ENCODE peak calls at places on chromosome 20, in four cellular contexts. One of them, this sample, is unnamed.

GRCh38 chr20:354298-354977 is 7.5 kb downstream of the NRSN2 start:
- DNase-seq in IMR-90: peak; percentile 67
- DNase-seq in mesendoderm: peak; percentile 84
- DNase-seq in neuronal stem cell: peak; percentile 69
- DNase-seq in this sample: no peak

GRCh38 chr20:25580711-25581110 is 4.6 kb downstream of the NINL start:
- DNase-seq in mesendoderm: no peak
- DNase-seq in neuronal stem cell: no peak
- DNase-seq in IMR-90: peak; percentile 27
- DNase-seq in this sample: no peak

GRCh38 chr20:13342469-13343242 is 121.6 kb downstream of the ISM1 start:
- DNase-seq in mesendoderm: no peak
- DNase-seq in IMR-90: no peak
- DNase-seq in neuronal stem cell: no peak
- DNase-seq in this sample: no peak

GRCh38 chr20:5781798-5782750 is 31.9 kb downstream of the SHLD1 start:
- DNase-seq in IMR-90: no peak
- DNase-seq in neuronal stem cell: peak; percentile 29
- DNase-seq in mesendoderm: no peak
- DNase-seq in this sample: no peak

GRCh38 chr20:15612746-15613145 is 960.5 kb downstream of the KIF16B start:
- DNase-seq in IMR-90: no peak
- DNase-seq in mesendoderm: no peak
- DNase-seq in neuronal stem cell: no peak
- DNase-seq in this sample: no peak

GRCh38 chr20:19940945-19941590 is 76.1 kb upstream of the NAA20 start:
- DNase-seq in neuronal stem cell: no peak
- DNase-seq in mesendoderm: no peak
- DNase-seq in IMR-90: no peak
- DNase-seq in this sample: no peak

GRCh38 chr20:46348972-46349741 is 40.9 kb upstream of the CDH22 start:
- DNase-seq in neuronal stem cell: peak; percentile 72
- DNase-seq in IMR-90: peak; percentile 31
- DNase-seq in mesendoderm: peak; percentile 73
- DNase-seq in this sample: peak; percentile 86

GRCh38 chr20:48812600-48813445 is 15.0 kb downstream of the PREX1 start:
- DNase-seq in neuronal stem cell: no peak
- DNase-seq in IMR-90: no peak
- DNase-seq in mesendoderm: no peak
- DNase-seq in this sample: no peak

GRCh38 chr20:5078399-5078958 is 41.3 kb downstream of the PCNA start:
- DNase-seq in mesendoderm: no peak
- DNase-seq in neuronal stem cell: no peak
- DNase-seq in IMR-90: peak; percentile 66
- DNase-seq in this sample: no peak

GRCh38 chr20:11350126-11351005 is 567.3 kb upstream of the BTBD3 start:
- DNase-seq in mesendoderm: no peak
- DNase-seq in IMR-90: peak; percentile 80
- DNase-seq in neuronal stem cell: no peak
- DNase-seq in this sample: no peak

GRCh38 chr20:19786311-19786710 is 28.3 kb downstream of the RIN2 start:
- DNase-seq in IMR-90: peak; percentile 92
- DNase-seq in neuronal stem cell: no peak
- DNase-seq in mesendoderm: peak; percentile 74
- DNase-seq in this sample: no peak

GRCh38 chr20:60761056-60761455 is 491.0 kb upstream of the CDH4 start:
- DNase-seq in mesendoderm: no peak
- DNase-seq in neuronal stem cell: no peak
- DNase-seq in IMR-90: no peak
- DNase-seq in this sample: no peak

GRCh38 chr20:20201124-20201523 is 148.8 kb downstream of the CFAP61 start:
- DNase-seq in neuronal stem cell: no peak
- DNase-seq in mesendoderm: no peak
- DNase-seq in IMR-90: no peak
- DNase-seq in this sample: no peak

GRCh38 chr20:12941025-12941424 is 67.7 kb upstream of the SPTLC3 start:
- DNase-seq in mesendoderm: no peak
- DNase-seq in IMR-90: no peak
- DNase-seq in neuronal stem cell: no peak
- DNase-seq in this sample: no peak

GRCh38 chr20:31841928-31842327 is 3.5 kb downstream of the FOXS1 start:
- DNase-seq in neuronal stem cell: no peak
- DNase-seq in mesendoderm: no peak
- DNase-seq in IMR-90: peak; percentile 66
- DNase-seq in this sample: no peak

GRCh38 chr20:45905505-45906079 is 6.4 kb downstream of the PLTP start:
- DNase-seq in IMR-90: peak; percentile 90
- DNase-seq in mesendoderm: peak; percentile 23
- DNase-seq in neuronal stem cell: no peak
- DNase-seq in this sample: no peak

GRCh38 chr20:32583581-32584045 is 1.5 kb downstream of the NOL4L start:
- DNase-seq in neuronal stem cell: no peak
- DNase-seq in IMR-90: no peak
- DNase-seq in mesendoderm: peak; percentile 34
- DNase-seq in this sample: no peak

GRCh38 chr20:44118185-44119034 is 68.6 kb downstream of the JPH2 start:
- DNase-seq in IMR-90: no peak
- DNase-seq in neuronal stem cell: no peak
- DNase-seq in mesendoderm: no peak
- DNase-seq in this sample: no peak

GRCh38 chr20:44114755-44115044 is 72.3 kb downstream of the JPH2 start:
- DNase-seq in neuronal stem cell: no peak
- DNase-seq in mesendoderm: no peak
- DNase-seq in IMR-90: no peak
- DNase-seq in this sample: no peak

GRCh38 chr20:44115181-44115580 is 71.8 kb downstream of the JPH2 start:
- DNase-seq in mesendoderm: no peak
- DNase-seq in neuronal stem cell: no peak
- DNase-seq in IMR-90: no peak
- DNase-seq in this sample: no peak

GRCh38 chr20:44115762-44116644 is 71.0 kb downstream of the JPH2 start:
- DNase-seq in mesendoderm: no peak
- DNase-seq in IMR-90: no peak
- DNase-seq in neuronal stem cell: no peak
- DNase-seq in this sample: no peak

DNA sequence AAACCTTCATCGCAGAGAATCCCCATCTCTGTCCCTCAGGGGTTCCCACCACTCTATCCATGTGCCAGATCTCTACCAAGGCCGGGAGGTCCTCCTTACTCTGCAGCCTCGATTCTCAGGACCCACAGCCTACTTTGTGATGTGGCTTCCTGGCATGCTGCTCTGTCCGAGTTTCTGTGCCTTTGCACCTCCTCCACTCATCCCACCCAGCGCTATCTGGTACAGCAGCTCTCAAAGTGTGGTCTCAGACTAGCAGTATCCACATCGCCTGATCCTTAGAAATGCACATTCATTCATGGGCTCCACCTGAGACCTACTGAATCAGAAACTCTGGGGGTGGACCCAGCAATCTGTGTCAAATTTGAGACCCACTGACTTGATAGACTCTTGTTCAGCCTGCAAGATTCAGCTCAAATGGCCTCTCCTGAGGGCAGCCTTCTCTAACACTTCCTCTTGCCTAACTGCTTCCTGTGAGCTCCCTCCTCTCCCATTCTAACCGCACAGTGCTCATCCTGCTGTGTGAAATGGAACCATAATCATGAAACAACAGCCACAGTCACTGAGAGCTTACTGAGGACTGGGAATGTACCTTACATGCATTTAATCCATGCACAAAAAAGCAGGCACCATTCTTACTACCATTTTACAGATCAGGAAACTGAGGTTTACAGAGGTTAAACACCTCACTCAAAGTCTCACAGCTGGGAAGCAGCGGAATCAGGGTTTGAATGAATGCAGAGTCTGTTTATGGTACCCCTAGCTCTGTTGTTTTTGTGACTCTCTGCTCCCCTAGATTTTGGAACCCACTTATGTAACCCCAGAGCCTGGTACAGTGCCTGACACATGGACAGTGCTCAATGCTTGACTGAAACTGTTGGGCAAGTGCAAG is 69.4 kb downstream of the JPH2 start:
- DNase-seq in neuronal stem cell: no peak
- DNase-seq in IMR-90: no peak
- DNase-seq in mesendoderm: no peak
- DNase-seq in this sample: no peak
- H2BK5ac ChIP-seq in neuronal stem cell: no peak overlapping the region
- H2BK5ac ChIP-seq in IMR-90: no peak overlapping the region
- H2BK5ac ChIP-seq in mesendoderm: no peak overlapping the region
- H2BK5ac ChIP-seq in this sample: no peak overlapping the region

DNA sequence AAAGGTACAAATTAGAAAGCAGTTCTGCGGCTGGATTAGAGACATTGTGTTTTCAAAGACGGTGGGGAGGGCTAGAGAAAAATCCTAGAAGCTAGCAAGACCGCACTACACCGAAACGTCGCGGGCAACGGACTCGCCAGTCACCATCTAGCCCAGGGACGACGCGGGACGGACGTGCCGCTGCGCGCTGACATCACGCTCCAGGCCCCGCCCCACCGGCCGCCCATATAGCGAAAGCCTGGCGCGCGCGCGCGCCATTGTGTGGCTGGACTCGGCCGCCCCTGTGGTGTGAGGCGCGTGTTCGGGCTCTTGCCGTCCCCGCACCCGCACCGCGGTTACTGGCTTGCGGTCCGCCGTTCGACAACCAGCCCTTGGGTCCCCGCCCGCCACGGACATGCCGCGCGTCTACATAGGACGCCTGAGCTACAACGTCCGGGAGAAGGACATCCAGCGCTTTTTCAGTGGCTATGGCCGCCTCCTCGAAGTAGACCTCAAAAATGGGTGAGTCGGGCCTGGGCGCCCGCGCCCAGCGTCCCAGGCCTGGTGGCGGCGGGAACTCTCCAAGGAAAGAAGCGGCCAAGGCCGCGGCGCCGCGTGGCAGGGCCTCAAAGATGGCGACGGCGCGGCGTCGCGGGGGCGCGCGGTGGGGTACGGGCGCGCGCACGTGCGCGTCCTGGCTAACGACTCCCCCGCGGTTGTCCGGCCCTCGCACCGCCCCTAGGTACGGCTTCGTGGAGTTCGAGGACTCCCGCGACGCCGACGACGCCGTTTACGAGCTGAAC is at the start of gene SRSF6:
- DNase-seq in mesendoderm: peak; percentile 93
- DNase-seq in IMR-90: peak; percentile 87
- DNase-seq in neuronal stem cell: peak; percentile 92
- DNase-seq in this sample: peak; percentile 47
- H2BK5ac ChIP-seq in mesendoderm: peak within 1 kb of the TSS; percentile 92
- H2BK5ac ChIP-seq in IMR-90: peak within 1 kb of the TSS; percentile 95
- H2BK5ac ChIP-seq in neuronal stem cell: peak within 1 kb of the TSS; percentile 80
- H2BK5ac ChIP-seq in this sample: peak within 1 kb of the TSS; percentile 100

DNA sequence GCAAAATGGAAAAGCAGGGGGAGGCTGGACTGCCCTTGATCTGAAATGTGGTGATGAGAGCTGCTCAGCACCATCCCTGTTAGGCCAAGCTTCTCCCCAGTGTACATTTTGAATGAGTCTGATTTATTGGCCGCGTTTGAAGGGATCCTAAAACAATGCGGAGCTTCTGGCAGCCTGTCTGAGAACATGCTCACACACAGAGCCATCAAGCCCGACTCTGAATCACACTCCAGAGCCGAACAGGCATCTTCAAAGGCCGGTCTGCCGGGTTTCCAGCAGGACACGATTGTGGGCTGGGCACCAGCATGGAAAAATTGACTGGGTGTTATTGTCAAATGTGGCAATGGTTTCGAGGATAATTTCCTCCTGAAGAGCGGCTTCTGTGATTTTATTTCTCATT is 235.9 kb downstream of the TFAP2C start:
- DNase-seq in mesendoderm: no peak
- DNase-seq in IMR-90: no peak
- DNase-seq in neuronal stem cell: no peak
- DNase-seq in this sample: no peak
- H2BK5ac ChIP-seq in mesendoderm: no peak overlapping the region
- H2BK5ac ChIP-seq in IMR-90: no peak overlapping the region
- H2BK5ac ChIP-seq in neuronal stem cell: no peak overlapping the region
- H2BK5ac ChIP-seq in this sample: no peak overlapping the region

GRCh38 chr20:2320813-2321658 is 25.2 kb downstream of the TGM3 start:
- DNase-seq in IMR-90: no peak
- DNase-seq in mesendoderm: no peak
- DNase-seq in neuronal stem cell: no peak
- DNase-seq in this sample: no peak

GRCh38 chr20:2326046-2326445 is 30.2 kb downstream of the TGM3 start:
- DNase-seq in IMR-90: no peak
- DNase-seq in neuronal stem cell: no peak
- DNase-seq in mesendoderm: no peak
- DNase-seq in this sample: no peak

GRCh38 chr20:2327620-2328555 is 32.1 kb downstream of the TGM3 start:
- DNase-seq in mesendoderm: no peak
- DNase-seq in IMR-90: no peak
- DNase-seq in neuronal stem cell: no peak
- DNase-seq in this sample: no peak

GRCh38 chr20:2323051-2323450 is 27.2 kb downstream of the TGM3 start:
- DNase-seq in IMR-90: no peak
- DNase-seq in mesendoderm: no peak
- DNase-seq in neuronal stem cell: no peak
- DNase-seq in this sample: no peak
- H2BK5ac ChIP-seq in IMR-90: no peak overlapping the region
- H2BK5ac ChIP-seq in mesendoderm: no peak overlapping the region
- H2BK5ac ChIP-seq in neuronal stem cell: no peak overlapping the region
- H2BK5ac ChIP-seq in this sample: no peak overlapping the region

DNA sequence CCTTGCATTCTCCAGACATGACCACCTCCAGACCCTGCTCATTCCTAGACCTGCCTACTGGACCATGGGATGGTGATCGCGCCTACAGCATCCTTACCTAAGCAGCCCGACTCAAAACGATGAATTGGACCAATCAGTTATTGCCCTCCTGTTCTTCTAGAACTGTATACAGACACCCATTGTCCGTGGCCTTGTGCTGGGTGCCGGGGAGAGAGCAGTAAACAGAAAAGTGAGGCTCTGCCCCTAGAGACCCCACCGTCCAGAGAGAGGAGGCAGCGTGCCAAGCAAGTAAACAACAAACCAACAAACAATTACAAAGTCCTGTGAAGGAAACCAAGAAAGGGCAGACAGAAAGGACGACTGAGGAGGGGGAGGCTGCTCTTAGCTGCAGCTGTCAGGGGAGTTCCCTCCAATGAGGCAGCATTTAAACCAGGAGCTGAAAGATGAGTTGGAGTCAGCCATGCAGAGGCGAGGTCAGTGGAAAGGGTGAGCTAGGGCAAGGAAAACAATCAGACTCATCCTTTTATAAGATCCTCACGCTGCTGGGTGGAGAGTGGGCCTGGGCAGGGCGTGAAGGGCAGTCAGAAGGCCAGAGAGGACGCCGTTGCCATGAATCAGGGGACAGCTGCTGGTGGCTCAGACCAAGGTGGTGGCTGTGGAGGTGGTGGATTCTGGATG is 37.6 kb upstream of the BLCAP start:
- DNase-seq in IMR-90: no peak
- DNase-seq in mesendoderm: no peak
- DNase-seq in neuronal stem cell: peak; percentile 56
- DNase-seq in this sample: no peak
- H2BK5ac ChIP-seq in IMR-90: no peak overlapping the region
- H2BK5ac ChIP-seq in mesendoderm: no peak overlapping the region
- H2BK5ac ChIP-seq in neuronal stem cell: no peak overlapping the region
- H2BK5ac ChIP-seq in this sample: no peak overlapping the region

GRCh38 chr20:63741354-63741675 is 1.7 kb downstream of the SLC2A4RG start:
- DNase-seq in IMR-90: no peak
- DNase-seq in mesendoderm: no peak
- DNase-seq in neuronal stem cell: no peak
- DNase-seq in this sample: no peak
- H2BK5ac ChIP-seq in IMR-90: peak overlapping the region; percentile 63
- H2BK5ac ChIP-seq in mesendoderm: no peak overlapping the region
- H2BK5ac ChIP-seq in neuronal stem cell: peak overlapping the region; percentile 98
- H2BK5ac ChIP-seq in this sample: peak overlapping the region; percentile 78

GRCh38 chr20:63864978-63865640 is at the start of gene TPD52L2:
- DNase-seq in neuronal stem cell: peak; percentile 96
- DNase-seq in IMR-90: peak; percentile 97
- DNase-seq in mesendoderm: peak; percentile 100
- DNase-seq in this sample: peak; percentile 96
- H2BK5ac ChIP-seq in neuronal stem cell: peak within 1 kb of the TSS; percentile 90
- H2BK5ac ChIP-seq in IMR-90: peak within 1 kb of the TSS; percentile 74
- H2BK5ac ChIP-seq in mesendoderm: no peak within 1 kb of the TSS
- H2BK5ac ChIP-seq in this sample: peak within 1 kb of the TSS; percentile 92

This sample was measured in H1.